ENCODE peak calls at places on chromosome 14, in five cellular contexts. Y, H, T, B and D are unnamed samples.

GRCh38 chr14:75877884-75878283 is 103.9 kb downstream of the TGFB3 start:
- DNase-seq in Y (no peak), H (no peak), T (no peak), B (no peak), D (peak)

GRCh38 chr14:24310666-24311604 is at the start of gene LTB4R:
- DNase-seq in Y (peak), H (peak), T (peak), B (peak), D (peak)

GRCh38 chr14:23054000-23054811 is 3.1 kb downstream of the CDH24 start:
- DNase-seq in Y (no peak), H (peak), T (no peak), B (peak), D (peak)

GRCh38 chr14:89625208-89625987 is 208.4 kb upstream of the FOXN3 start:
- DNase-seq in Y (no peak), H (no peak), T (no peak), B (no peak), D (peak)

GRCh38 chr14:101078892-101079221 is 175.3 kb upstream of the RTL1 start:
- DNase-seq in Y (no peak), H (no peak), T (no peak), B (no peak), D (no peak)

GRCh38 chr14:61221906-61222305 is 59.2 kb downstream of the TMEM30B start:
- DNase-seq in Y (no peak), H (no peak), T (no peak), B (no peak), D (no peak)

GRCh38 chr14:94665544-94665943 is 53.4 kb downstream of the SERPINA3 start:
- DNase-seq in Y (no peak), H (no peak), T (no peak), B (no peak), D (no peak)

GRCh38 chr14:23119362-23120327 is 590 bp upstream of the CEBPE start:
- DNase-seq in Y (no peak), H (no peak), T (no peak), B (no peak), D (no peak)

GRCh38 chr14:80403036-80403435 is 191.7 kb upstream of the DIO2 start:
- DNase-seq in Y (no peak), H (no peak), T (no peak), B (no peak), D (no peak)

GRCh38 chr14:68744613-68745012 is 48.3 kb downstream of the ZFP36L1 start:
- DNase-seq in Y (no peak), H (no peak), T (no peak), B (no peak), D (no peak)